ENCODE peak calls at places on chromosome 21, in seven cellular contexts. M, Z, A, K, I, R and B are unnamed samples.

GRCh38 chr21:43782741-43783700 is 6.4 kb upstream of the RRP1 start:
- DNase-seq in M (no peak), Z (no peak), A (no peak), K (no peak), I (no peak), R (no peak), B (peak; percentile 78)

GRCh38 chr21:38989745-38990423 is 184.2 kb downstream of the ETS2 start:
- DNase-seq in M (peak; percentile 67), Z (peak; percentile 94), A (no peak), K (no peak), I (peak; percentile 87), R (peak; percentile 59), B (peak; percentile 54)

GRCh38 chr21:33586927-33587326 is 1.6 kb downstream of the DONSON start:
- DNase-seq in M (no peak), Z (no peak), A (no peak), K (no peak), I (no peak), R (no peak), B (no peak)

GRCh38 chr21:42862774-42863503 is 16.4 kb downstream of the WDR4 start:
- DNase-seq in M (no peak), Z (no peak), A (no peak), K (no peak), I (no peak), R (peak; percentile 52), B (no peak)

GRCh38 chr21:41233913-41234312 is 66.0 kb downstream of the BACE2 start:
- DNase-seq in M (no peak), Z (no peak), A (no peak), K (no peak), I (no peak), R (no peak), B (no peak)

GRCh38 chr21:36461918-36462486 is 17.9 kb downstream of the CLDN14 start:
- DNase-seq in M (no peak), Z (no peak), A (no peak), K (peak; percentile 38), I (no peak), R (no peak), B (no peak)

GRCh38 chr21:37829447-37829846 is 86.8 kb downstream of the KCNJ6 start:
- DNase-seq in M (no peak), Z (peak; percentile 72), A (no peak), K (peak; percentile 50), I (no peak), R (peak; percentile 50), B (no peak)

GRCh38 chr21:15701845-15702244 is 27.9 kb upstream of the USP25 start:
- DNase-seq in M (no peak), Z (no peak), A (no peak), K (no peak), I (no peak), R (no peak), B (no peak)

GRCh38 chr21:35072960-35073359 is 23.9 kb upstream of the RUNX1 start:
- DNase-seq in M (no peak), Z (no peak), A (no peak), K (no peak), I (peak; percentile 53), R (no peak), B (no peak)
- H3K27ac ChIP-seq in M (no peak overlapping the region), Z (peak overlapping the region; percentile 9), A (no peak overlapping the region), K (no peak overlapping the region), I (peak overlapping the region; percentile 88), R (no peak overlapping the region), B (no peak overlapping the region)

GRCh38 chr21:17775431-17776126 is 43.6 kb downstream of the C21orf91 start:
- DNase-seq in M (no peak), Z (no peak), A (no peak), K (no peak), I (no peak), R (no peak), B (no peak)

GRCh38 chr21:17779486-17779885 is 39.7 kb downstream of the C21orf91 start:
- DNase-seq in M (no peak), Z (no peak), A (no peak), K (no peak), I (no peak), R (no peak), B (no peak)

GRCh38 chr21:17781524-17781923 is 37.6 kb downstream of the C21orf91 start:
- DNase-seq in M (no peak), Z (no peak), A (no peak), K (no peak), I (no peak), R (no peak), B (no peak)

GRCh38 chr21:17780539-17780938 is 38.6 kb downstream of the C21orf91 start:
- DNase-seq in M (no peak), Z (peak; percentile 8), A (no peak), K (no peak), I (no peak), R (no peak), B (no peak)

GRCh38 chr21:17777321-17777720 is 41.8 kb downstream of the C21orf91 start:
- DNase-seq in M (no peak), Z (peak; percentile 58), A (no peak), K (no peak), I (no peak), R (no peak), B (no peak)
- H3K27ac ChIP-seq in M (no peak overlapping the region), Z (no peak overlapping the region), A (no peak overlapping the region), K (no peak overlapping the region), I (no peak overlapping the region), R (no peak overlapping the region), B (no peak overlapping the region)

GRCh38 chr21:29166853-29167252 is 36.4 kb downstream of the MAP3K7CL start:
- DNase-seq in M (no peak), Z (no peak), A (no peak), K (no peak), I (no peak), R (no peak), B (no peak)
- H3K27ac ChIP-seq in M (no peak overlapping the region), Z (no peak overlapping the region), A (no peak overlapping the region), K (no peak overlapping the region), I (no peak overlapping the region), R (no peak overlapping the region), B (no peak overlapping the region)

GRCh38 chr21:44919111-44919912 is 1.4 kb downstream of the ITGB2 start:
- DNase-seq in M (no peak), Z (no peak), A (no peak), K (no peak), I (no peak), R (no peak), B (no peak)
- H3K27ac ChIP-seq in M (no peak overlapping the region), Z (no peak overlapping the region), A (no peak overlapping the region), K (no peak overlapping the region), I (no peak overlapping the region), R (peak overlapping the region; percentile 33), B (no peak overlapping the region)

DNA sequence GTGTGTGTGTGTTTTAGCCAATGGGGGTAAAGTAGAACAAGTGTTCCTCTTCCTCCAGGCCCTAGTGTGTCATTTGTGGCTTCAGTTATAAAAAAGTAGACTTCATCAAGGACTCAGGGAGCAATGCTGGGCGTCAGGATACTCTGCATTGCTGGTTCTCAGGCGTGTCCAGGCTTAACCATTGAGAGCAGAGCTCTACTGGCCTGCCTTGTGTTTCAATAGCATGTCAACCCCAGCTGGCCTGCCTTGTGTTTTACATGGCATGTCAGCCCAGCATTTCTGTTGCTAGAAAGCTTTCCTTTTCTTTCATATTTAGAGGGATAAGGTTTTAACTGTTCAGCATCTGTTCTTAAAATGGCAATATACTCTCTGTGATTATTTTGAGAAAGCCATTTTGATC is 117.6 kb upstream of the TMPRSS15 start:
- DNase-seq in M (no peak), Z (no peak), A (no peak), K (no peak), I (no peak), R (no peak), B (no peak)
- H3K27ac ChIP-seq in M (no peak overlapping the region), Z (no peak overlapping the region), A (no peak overlapping the region), K (no peak overlapping the region), I (no peak overlapping the region), R (no peak overlapping the region), B (no peak overlapping the region)